ENCODE peak calls at places on chromosomes 12 and 14, in seven cellular contexts. Z is T-cell; Y is Jurkat, Clone E6-1; I is NCI-H510A; M is GM19239; R is stimulated activated CD4-positive, alpha-beta T cell treated with anti-CD3 and anti-CD28 coated beads, Interleukin-4, amount 100 ng/mL, for 24 hours; E is activated CD8-positive, alpha-beta memory T cell treated with anti-CD3 and anti-CD28 coated beads for 1 hour. U is an unnamed sample.

GRCh38 chr14:104395941-104396681 is 183.5 kb upstream of the C14orf180 start:
- DNase-seq in Z (no peak), Y (no peak), I (no peak), M (no peak), R (no peak), E (no peak), U (peak; percentile 29)

GRCh38 chr14:49858383-49858782 is 5.8 kb upstream of the NEMF start:
- DNase-seq in Z (no peak), Y (no peak), I (no peak), M (no peak), R (no peak), E (no peak), U (no peak)

GRCh38 chr14:28784262-28785021 is 17.9 kb downstream of the FOXG1 start:
- DNase-seq in Z (no peak), Y (no peak), I (no peak), M (no peak), R (no peak), E (no peak), U (no peak)

GRCh38 chr12:105294886-105295479 is 35.5 kb upstream of the C12orf75 start:
- DNase-seq in Z (no peak), Y (no peak), I (no peak), M (no peak), R (no peak), E (no peak), U (no peak)

GRCh38 chr14:51860836-51861583 is 598 bp downstream of the GNG2 start:
- DNase-seq in Z (no peak), Y (no peak), I (no peak), M (no peak), R (no peak), E (no peak), U (no peak)

GRCh38 chr14:73786632-73786941 is 65.0 kb upstream of the PTGR2 start:
- DNase-seq in Z (no peak), Y (no peak), I (no peak), M (no peak), R (peak; percentile 27), E (no peak), U (peak; percentile 48)

GRCh38 chr12:111581434-111582132 is 17.5 kb downstream of the ATXN2 start:
- DNase-seq in Z (no peak), Y (no peak), I (no peak), M (no peak), R (no peak), E (no peak), U (no peak)

GRCh38 chr12:56718636-56719035 is 6.5 kb downstream of the NACA start:
- DNase-seq in Z (no peak), Y (no peak), I (no peak), M (no peak), R (no peak), E (no peak), U (no peak)

GRCh38 chr14:104158827-104159798 is 20.7 kb downstream of the KIF26A start:
- DNase-seq in Z (no peak), Y (no peak), I (no peak), M (no peak), R (no peak), E (no peak), U (peak; percentile 42)

GRCh38 chr12:32399373-32400113 is at the start of gene FGD4:
- DNase-seq in Z (peak; percentile 38), Y (peak; percentile 39), I (peak; percentile 81), M (peak; percentile 86), R (peak; percentile 53), E (no peak), U (peak; percentile 88)

GRCh38 chr12:59734371-59734770 is 138.5 kb downstream of the SLC16A7 start:
- DNase-seq in Z (no peak), Y (no peak), I (peak; percentile 4), M (no peak), R (no peak), E (no peak), U (no peak)

GRCh38 chr12:2582631-2583616 is 211.8 kb upstream of the FKBP4 start:
- DNase-seq in Z (peak; percentile 29), Y (peak; percentile 12), I (peak; percentile 18), M (peak; percentile 76), R (peak; percentile 38), E (no peak), U (peak; percentile 69)

GRCh38 chr12:94640134-94640928 is 10.0 kb downstream of the TMCC3 start:
- DNase-seq in Z (no peak), Y (peak; percentile 90), I (no peak), M (peak; percentile 45), R (peak; percentile 65), E (no peak), U (no peak)

GRCh38 chr12:111409403-111410228 is 3.9 kb downstream of the SH2B3 start:
- DNase-seq in Z (no peak), Y (no peak), I (no peak), M (no peak), R (peak; percentile 46), E (no peak), U (peak; percentile 63)

GRCh38 chr14:23352506-23353432 is at the start of gene SLC22A17:
- DNase-seq in Z (peak; percentile 71), Y (peak; percentile 25), I (peak; percentile 3), M (no peak), R (peak; percentile 56), E (peak; percentile 25), U (peak; percentile 84)

GRCh38 chr12:49891476-49891875 is 12.2 kb downstream of the FAIM2 start:
- DNase-seq in Z (no peak), Y (no peak), I (no peak), M (no peak), R (no peak), E (no peak), U (no peak)

GRCh38 chr14:77007975-77008421 is 20.5 kb downstream of the IRF2BPL start:
- DNase-seq in Z (no peak), Y (no peak), I (peak; percentile 91), M (no peak), R (no peak), E (no peak), U (peak; percentile 68)

GRCh38 chr12:58965568-58965967 is 45.3 kb upstream of the LRIG3 start:
- DNase-seq in Z (no peak), Y (no peak), I (no peak), M (no peak), R (no peak), E (no peak), U (no peak)

U was measured in adrenal gland.